ENCODE peak calls at places on chromosomes 1 and 21, in four cellular contexts. X is foreskin fibroblast, J is sigmoid colon, H is choroid plexus epithelial cell. Z is an unnamed sample.

GRCh38 chr21:38661296-38662223 is 144.2 kb upstream of the ETS2 start:
- DNase-seq in X (peak), J (no peak), H (peak), Z (peak)

GRCh38 chr1:248924696-248925532 is 18.9 kb downstream of the PGBD2 start:
- DNase-seq in X (peak), J (no peak), H (peak), Z (peak)

GRCh38 chr1:62109124-62109523 is 85.5 kb upstream of the L1TD1 start:
- DNase-seq in X (no peak), J (no peak), H (no peak), Z (no peak)

GRCh38 chr1:242754061-242754648 is 229.7 kb upstream of the PLD5 start:
- DNase-seq in X (no peak), J (no peak), H (no peak), Z (no peak)

GRCh38 chr1:189357317-189357716 is 1120.3 kb downstream of the BRINP3 start:
- DNase-seq in X (no peak), J (no peak), H (no peak), Z (no peak)

GRCh38 chr21:45853703-45854342 is 127.7 kb upstream of the COL6A1 start:
- DNase-seq in X (no peak), J (peak), H (no peak), Z (no peak)

GRCh38 chr1:205229399-205229861 is 1.7 kb downstream of the TMCC2 start:
- DNase-seq in X (peak), J (peak), H (peak), Z (peak)

GRCh38 chr1:109631513-109632260 is 12.1 kb downstream of the AMPD2 start:
- DNase-seq in X (peak), J (no peak), H (no peak), Z (no peak)

GRCh38 chr21:42760977-42761751 is 107.7 kb downstream of the PDE9A start:
- DNase-seq in X (no peak), J (no peak), H (no peak), Z (no peak)

GRCh38 chr1:244054924-244055263 is 3.8 kb downstream of the ZBTB18 start:
- DNase-seq in X (no peak), J (no peak), H (no peak), Z (no peak)

GRCh38 chr1:89259283-89259971 is 13.2 kb downstream of the GBP5 start:
- DNase-seq in X (no peak), J (no peak), H (no peak), Z (no peak)

GRCh38 chr1:201504799-201505504 is 2.0 kb downstream of the CSRP1 start:
- DNase-seq in X (no peak), J (peak), H (no peak), Z (no peak)

GRCh38 chr21:32529679-32530078 is 55.6 kb downstream of the TCP10L start:
- DNase-seq in X (no peak), J (no peak), H (peak), Z (no peak)

GRCh38 chr1:53176452-53177344 is 19.9 kb upstream of the CPT2 start:
- DNase-seq in X (peak), J (peak), H (peak), Z (peak)

GRCh38 chr1:41740058-41740457 is 178.7 kb downstream of the HIVEP3 start:
- DNase-seq in X (no peak), J (no peak), H (no peak), Z (no peak)

GRCh38 chr1:154931940-154932487 is 4.5 kb downstream of the PMVK start:
- DNase-seq in X (no peak), J (no peak), H (no peak), Z (no peak)

GRCh38 chr1:42142894-42143675 is 10.1 kb upstream of the GUCA2B start:
- DNase-seq in X (no peak), J (no peak), H (peak), Z (no peak)

GRCh38 chr1:170126691-170127090 is 19.1 kb upstream of the NTMT2 start:
- DNase-seq in X (peak), J (no peak), H (peak), Z (peak)

GRCh38 chr1:154971341-154971998 is 923 bp upstream of the SHC1 start:
- DNase-seq in X (no peak), J (peak), H (peak), Z (no peak)

GRCh38 chr1:202710070-202711025 is at the start of gene SYT2:
- DNase-seq in X (peak), J (peak), H (peak), Z (peak)

GRCh38 chr1:156875067-156875615 is 14.5 kb downstream of the NTRK1 start:
- DNase-seq in X (no peak), J (no peak), H (no peak), Z (no peak)

GRCh38 chr1:41538741-41539415 is 54.4 kb upstream of the EDN2 start:
- DNase-seq in X (no peak), J (peak), H (no peak), Z (no peak)

GRCh38 chr1:44670751-44671640 is 3.3 kb downstream of the TMEM53 start:
- DNase-seq in X (no peak), J (no peak), H (no peak), Z (no peak)

GRCh38 chr1:232222614-232223013 is 407.3 kb downstream of the SIPA1L2 start:
- DNase-seq in X (no peak), J (no peak), H (no peak), Z (no peak)

DNA sequence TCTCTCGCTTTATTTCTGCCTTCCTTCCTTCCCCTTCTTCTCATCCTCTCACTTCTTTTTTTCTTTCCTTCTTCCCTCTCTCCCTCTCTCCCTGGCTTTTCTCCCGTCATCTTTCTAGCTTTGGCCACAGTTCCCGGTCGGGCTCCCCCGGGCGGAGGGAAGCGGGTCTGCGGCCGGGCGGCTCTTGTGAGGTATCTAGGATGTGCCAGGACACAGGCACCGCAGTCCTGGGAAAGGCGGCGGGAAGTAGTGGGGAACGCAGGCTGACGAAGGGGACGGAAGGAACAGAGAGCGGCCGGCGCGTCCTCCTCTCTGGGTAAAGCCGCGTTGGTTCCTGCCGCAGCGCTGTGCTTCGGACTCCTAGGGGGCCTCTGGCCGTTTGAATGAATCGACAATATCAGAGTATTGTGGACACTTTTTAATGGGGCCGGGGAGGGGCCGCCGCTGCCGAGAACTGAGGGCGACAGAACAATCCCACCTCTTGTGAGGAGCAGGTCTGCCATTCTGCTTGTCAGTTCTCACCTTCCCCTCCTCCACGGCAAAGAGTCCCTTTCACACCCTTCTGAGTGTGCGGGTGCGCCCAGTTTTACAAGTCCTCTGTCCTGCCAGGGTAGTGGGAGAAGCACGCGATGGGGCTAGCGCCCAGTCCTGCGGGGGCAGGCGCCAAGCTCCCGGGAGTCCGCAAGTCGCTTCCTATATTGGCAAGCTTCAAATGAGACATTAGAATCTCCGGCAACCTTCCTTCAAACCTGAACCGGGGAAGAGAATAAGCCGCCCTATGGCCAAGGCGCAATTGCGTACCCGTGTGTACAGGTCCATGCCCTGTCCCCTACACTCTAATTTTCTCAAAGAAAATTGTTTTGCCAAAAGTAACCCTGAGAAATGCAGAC is 1.1 kb upstream of the LHX9 start:
- DNase-seq in X (peak), J (no peak), H (peak), Z (peak)
- TF ChIP-seq CTCF in X (peak), J (peak), H (peak), Z (peak)

GRCh38 chr1:239654998-239655397 is 268.6 kb downstream of the CHRM3 start:
- DNase-seq in X (no peak), J (no peak), H (no peak), Z (no peak)
- H3K4me3 ChIP-seq in X (no peak), J (no peak), H (no peak), Z (no peak)

DNA sequence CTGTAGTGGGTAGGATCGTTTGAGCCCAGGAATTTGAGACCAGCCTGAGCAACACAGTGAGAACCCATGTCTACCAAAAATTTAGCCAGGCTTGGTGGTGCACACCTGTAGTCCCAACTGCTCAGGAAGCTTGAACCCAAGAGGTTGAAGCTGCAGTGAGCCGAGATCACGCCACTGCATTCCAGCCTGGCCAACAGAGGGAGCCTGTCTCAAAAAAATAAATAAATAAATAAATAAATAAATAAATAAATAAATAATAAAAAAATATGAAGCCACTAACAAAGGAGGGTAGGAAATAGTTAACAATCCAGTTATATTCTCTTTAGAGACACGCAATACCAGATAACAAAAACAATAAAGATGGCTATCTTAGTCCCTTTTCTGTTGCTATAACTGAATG is 11.9 kb upstream of the CBR3 start:
- DNase-seq in X (no peak), J (no peak), H (peak), Z (peak)
- TF ChIP-seq CTCF in X (peak), J (no peak), H (peak), Z (peak)

GRCh38 chr1:218348628-218349185 is 3.6 kb downstream of the TGFB2 start:
- DNase-seq in X (no peak), J (no peak), H (no peak), Z (no peak)

GRCh38 chr1:218347713-218348627 is 2.8 kb downstream of the TGFB2 start:
- DNase-seq in X (peak), J (peak), H (peak), Z (peak)

GRCh38 chr1:218350022-218350525 is 4.9 kb downstream of the TGFB2 start:
- DNase-seq in X (no peak), J (no peak), H (no peak), Z (no peak)

GRCh38 chr1:218350909-218351616 is 5.9 kb downstream of the TGFB2 start:
- DNase-seq in X (peak), J (no peak), H (peak), Z (peak)

GRCh38 chr1:218349365-218350021 is 4.4 kb downstream of the TGFB2 start:
- DNase-seq in X (no peak), J (no peak), H (no peak), Z (no peak)
- H3K4me3 ChIP-seq in X (no peak), J (no peak), H (peak), Z (peak)